ENCODE peak calls at places on chromosomes 3 and 15, in ten cellular contexts. B is esophagus squamous epithelium, L is stomach, T is prostate gland, N is right lobe of liver, V is A549, Q is Peyer's patch, W is endothelial cell of umbilical vein, K is adrenal gland, X is body of pancreas. J is an unnamed sample.
A peak's percentile ranks its signal among the peaks of the same experiment; 100 is the strongest.

GRCh38 chr3:45929042-45929679 is 14.1 kb upstream of the CXCR6 start:
- DNase-seq in B (no peak), L (peak; percentile 41), T (no peak), N (no peak), V (peak; percentile 11), Q (peak; percentile 61), W (peak; percentile 12), K (no peak), X (no peak), J (peak; percentile 70)

GRCh38 chr3:124248471-124249028 is 256.6 kb upstream of the ROPN1 start:
- DNase-seq in B (no peak), L (peak; percentile 42), T (no peak), N (peak; percentile 74), V (peak; percentile 54), Q (peak; percentile 78), W (peak; percentile 79), K (peak; percentile 58), X (peak; percentile 54), J (no peak)

GRCh38 chr3:62622553-62623174 is 249.3 kb upstream of the FEZF2 start:
- DNase-seq in B (no peak), L (no peak), T (peak; percentile 10), N (no peak), V (peak; percentile 34), Q (no peak), W (peak; percentile 76), K (peak; percentile 19), X (no peak), J (peak; percentile 59)

GRCh38 chr3:148773805-148774204 is 53.8 kb upstream of the CPB1 start:
- DNase-seq in B (no peak), L (no peak), T (no peak), N (no peak), V (no peak), Q (no peak), W (no peak), K (no peak), X (no peak), J (no peak)

GRCh38 chr3:53696401-53697172 is 149.6 kb downstream of the CHDH start:
- DNase-seq in B (no peak), L (no peak), T (no peak), N (no peak), V (peak; percentile 7), Q (no peak), W (no peak), K (no peak), X (no peak), J (no peak)

GRCh38 chr3:101292027-101292426 is 28.3 kb downstream of the IMPG2 start:
- DNase-seq in B (no peak), L (no peak), T (no peak), N (no peak), V (no peak), Q (no peak), W (no peak), K (no peak), X (no peak), J (no peak)

GRCh38 chr3:147356909-147357733 is 49.2 kb downstream of the ZIC4 start:
- DNase-seq in B (no peak), L (no peak), T (no peak), N (no peak), V (no peak), Q (no peak), W (no peak), K (no peak), X (no peak), J (no peak)

GRCh38 chr3:194910414-194910979 is 224.8 kb downstream of the FAM43A start:
- DNase-seq in B (no peak), L (no peak), T (no peak), N (no peak), V (no peak), Q (no peak), W (no peak), K (no peak), X (no peak), J (peak; percentile 6)

GRCh38 chr3:189927975-189928895 is 192.5 kb downstream of the P3H2 start:
- DNase-seq in B (no peak), L (no peak), T (no peak), N (no peak), V (no peak), Q (no peak), W (no peak), K (no peak), X (peak; percentile 37), J (no peak)

GRCh38 chr3:135887220-135887619 is 78.3 kb upstream of the PPP2R3A start:
- DNase-seq in B (no peak), L (no peak), T (no peak), N (no peak), V (no peak), Q (no peak), W (no peak), K (no peak), X (no peak), J (no peak)

GRCh38 chr3:97841956-97842355 is 20.1 kb downstream of the CRYBG3 start:
- DNase-seq in B (no peak), L (no peak), T (no peak), N (no peak), V (no peak), Q (no peak), W (no peak), K (no peak), X (no peak), J (no peak)

GRCh38 chr3:159765860-159766294 is 222.8 kb upstream of the IL12A start:
- DNase-seq in B (no peak), L (no peak), T (no peak), N (no peak), V (no peak), Q (no peak), W (no peak), K (no peak), X (no peak), J (no peak)

GRCh38 chr3:31180274-31180673 is 285.8 kb upstream of the GADL1 start:
- DNase-seq in B (no peak), L (no peak), T (no peak), N (no peak), V (no peak), Q (no peak), W (no peak), K (no peak), X (no peak), J (no peak)

GRCh38 chr15:31343831-31344230 is 17.2 kb downstream of the KLF13 start:
- DNase-seq in B (no peak), L (no peak), T (no peak), N (no peak), V (no peak), Q (no peak), W (no peak), K (no peak), X (no peak), J (no peak)

DNA sequence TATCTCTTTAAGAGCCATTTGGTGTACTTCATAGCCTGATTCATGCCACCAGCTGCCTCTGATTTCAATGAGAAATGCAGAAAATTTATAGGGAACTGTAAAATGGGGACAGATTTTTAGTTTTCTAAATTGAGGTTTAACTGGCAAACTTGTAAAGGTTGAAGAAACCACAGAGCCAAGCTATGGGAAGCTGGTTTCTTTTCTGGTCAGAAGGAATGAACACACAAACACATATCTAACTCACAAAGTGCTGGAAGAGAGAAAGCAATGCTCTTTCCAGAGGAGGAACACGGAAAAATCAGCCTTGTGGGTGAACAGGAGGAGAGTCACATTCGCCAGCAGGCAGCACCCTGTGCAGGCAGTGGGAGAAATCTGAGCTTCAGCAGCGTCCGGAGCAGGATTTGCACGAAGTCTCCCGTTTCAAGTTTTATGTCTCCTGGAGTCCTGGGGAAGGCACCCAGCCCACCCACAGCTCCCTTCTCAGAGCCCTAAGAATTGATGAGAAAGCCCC is 481 bp downstream of the MASP1 start:
- DNase-seq in B (no peak), L (no peak), T (no peak), N (no peak), V (no peak), Q (no peak), W (no peak), K (no peak), X (peak; percentile 16), J (no peak)
- TF ChIP-seq POLR2A in B (no peak), L (no peak), T (no peak), N (no peak), V (no peak), Q (no peak), W (no peak), K (no peak), X (no peak), J (no peak)

DNA sequence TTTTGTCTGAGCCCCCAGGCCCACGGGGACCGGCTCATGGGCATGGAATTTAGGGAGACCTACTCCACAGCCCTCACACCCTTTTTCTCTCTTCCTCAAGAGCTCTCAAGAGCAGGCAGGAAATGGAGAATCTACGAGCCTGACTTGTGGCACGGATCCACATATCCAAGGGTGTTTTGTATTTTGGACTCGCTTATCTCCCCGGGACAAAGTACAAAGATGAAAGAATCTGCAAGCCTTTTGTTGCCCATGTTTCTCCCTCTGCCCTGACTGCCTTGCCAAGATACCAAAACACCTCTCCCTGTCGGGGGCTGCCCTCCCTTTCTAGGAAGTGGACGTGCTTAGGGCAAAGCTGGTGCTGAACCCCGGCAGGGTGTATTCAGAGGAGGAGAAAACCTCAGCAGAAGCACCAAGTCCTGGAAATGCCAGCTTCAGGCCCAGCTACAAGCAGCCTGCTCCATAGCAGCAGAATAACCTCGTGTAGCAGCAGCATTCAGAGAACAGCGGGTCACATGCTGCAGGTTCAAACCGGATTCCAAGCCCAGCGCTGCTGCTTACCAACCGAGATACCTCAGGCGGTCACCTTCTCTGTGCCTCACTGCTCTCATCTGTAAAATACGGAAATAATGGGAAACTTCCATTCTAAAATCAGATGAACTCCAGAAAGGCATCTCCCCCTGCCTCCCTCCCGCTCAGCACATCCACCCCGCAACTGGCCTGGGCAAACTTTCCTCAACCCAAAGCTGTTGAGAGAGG is 35.2 kb downstream of the DNASE1L3 start:
- DNase-seq in B (no peak), L (peak; percentile 87), T (peak; percentile 46), N (peak; percentile 81), V (peak; percentile 65), Q (peak; percentile 84), W (peak; percentile 74), K (no peak), X (peak; percentile 77), J (peak; percentile 52)
- TF ChIP-seq POLR2A in B (no peak), L (no peak), T (no peak), N (no peak), V (no peak), Q (no peak), W (no peak), K (no peak), X (no peak), J (no peak)

DNA sequence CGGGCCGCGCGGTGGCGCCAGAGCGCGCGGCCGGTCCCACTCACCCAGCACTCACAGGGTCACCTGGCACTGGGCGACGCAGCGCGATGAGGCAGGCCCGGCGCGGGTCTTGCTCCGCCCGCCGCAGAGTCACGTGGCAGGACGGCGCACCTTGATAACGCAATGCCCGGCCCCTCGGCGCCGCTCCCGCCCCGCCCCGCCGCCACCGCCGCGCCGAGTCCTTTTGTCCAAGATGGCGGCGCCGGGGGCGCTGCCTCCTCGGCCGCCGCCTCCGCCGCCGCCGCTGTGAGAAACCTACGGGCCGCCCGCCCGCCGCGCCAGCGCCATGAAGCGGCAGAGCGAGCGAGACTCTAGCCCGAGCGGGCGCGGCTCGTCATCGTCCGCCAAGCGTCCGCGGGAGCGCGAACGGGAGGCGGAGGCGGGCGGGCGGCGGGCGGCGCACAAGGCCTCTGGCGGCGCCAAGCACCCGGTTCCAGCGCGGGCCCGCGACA is at the start of gene RBM15B:
- DNase-seq in B (peak; percentile 76), L (peak; percentile 98), T (peak; percentile 97), N (peak; percentile 99), V (peak; percentile 95), Q (peak; percentile 99), W (peak; percentile 96), K (peak; percentile 98), X (peak; percentile 99), J (peak; percentile 98)
- TF ChIP-seq POLR2A in B (no peak), L (no peak), T (peak; percentile 58), N (peak; percentile 80), V (peak; percentile 61), Q (peak; percentile 60), W (peak; percentile 75), K (peak; percentile 90), X (peak; percentile 50), J (peak; percentile 36)

GRCh38 chr3:197338586-197338985 is 40.2 kb upstream of the DLG1 start:
- DNase-seq in B (no peak), L (no peak), T (no peak), N (no peak), V (no peak), Q (no peak), W (no peak), K (no peak), X (no peak), J (no peak)
- TF ChIP-seq POLR2A in B (no peak), L (no peak), T (no peak), N (no peak), V (no peak), Q (no peak), W (no peak), K (no peak), X (no peak), J (no peak)